ENCODE peak calls at places on chromosomes 11 and 22, in eight cellular contexts. W is endothelial cell; M is stimulated activated CD8-positive, alpha-beta memory T cell treated with anti-CD3 and anti-CD28 coated beads, Interleukin-15, amount 100 ng/mL, for 24 hours; T is fibroblast of pulmonary artery; K is small intestine; H is kidney; B is GM12864; G is AG04450. X is an unnamed sample.

GRCh38 chr11:118913411-118914125 is 12.2 kb downstream of the BCL9L start:
- DNase-seq in W (no peak), M (no peak), T (no peak), K (no peak), H (peak), B (no peak), G (no peak), X (no peak)

GRCh38 chr22:23233746-23234408 is 53.6 kb downstream of the BCR start:
- DNase-seq in W (no peak), M (peak), T (peak), K (no peak), H (peak), B (no peak), G (peak), X (no peak)

GRCh38 chr11:85826096-85826855 is 15.3 kb upstream of the SYTL2 start:
- DNase-seq in W (peak), M (no peak), T (peak), K (peak), H (peak), B (no peak), G (no peak), X (peak)

GRCh38 chr11:130437848-130438247 is 9.4 kb upstream of the ADAMTS8 start:
- DNase-seq in W (no peak), M (no peak), T (no peak), K (no peak), H (no peak), B (no peak), G (no peak), X (no peak)

GRCh38 chr11:131998020-131998419 is 627.6 kb downstream of the NTM start:
- DNase-seq in W (no peak), M (no peak), T (no peak), K (no peak), H (no peak), B (no peak), G (no peak), X (no peak)

GRCh38 chr22:27507935-27508504 is 293.5 kb downstream of the MN1 start:
- DNase-seq in W (no peak), M (no peak), T (no peak), K (no peak), H (no peak), B (no peak), G (no peak), X (no peak)

GRCh38 chr11:74895340-74896116 is 53.4 kb downstream of the XRRA1 start:
- DNase-seq in W (no peak), M (no peak), T (no peak), K (no peak), H (no peak), B (no peak), G (no peak), X (no peak)

GRCh38 chr11:127789887-127790286 is 789.3 kb upstream of the KIRREL3 start:
- DNase-seq in W (peak), M (no peak), T (no peak), K (no peak), H (no peak), B (no peak), G (no peak), X (peak)

GRCh38 chr11:75557649-75558494 is 4.2 kb upstream of the SERPINH1 start:
- DNase-seq in W (no peak), M (no peak), T (peak), K (no peak), H (peak), B (no peak), G (peak), X (no peak)

GRCh38 chr22:19429950-19430889 is 1.3 kb downstream of the HIRA start:
- DNase-seq in W (no peak), M (no peak), T (peak), K (peak), H (no peak), B (no peak), G (no peak), X (no peak)

X was measured in T47D.